ENCODE peak calls at places on chromosomes 13 and 19, in five cellular contexts. One of them, this sample, is unnamed.

GRCh38 chr13:35672611-35673010 is 196.1 kb upstream of the MAB21L1 start:
- DNase-seq in breast epithelium: no peak
- DNase-seq in foreskin keratinocyte: no peak
- DNase-seq in AG10803: peak; percentile 92
- DNase-seq in body of pancreas: no peak
- DNase-seq in this sample: no peak

GRCh38 chr19:16365300-16365996 is 40.8 kb downstream of the KLF2 start:
- DNase-seq in AG10803: no peak
- DNase-seq in breast epithelium: no peak
- DNase-seq in body of pancreas: no peak
- DNase-seq in foreskin keratinocyte: no peak
- DNase-seq in this sample: no peak

GRCh38 chr13:106493569-106493968 is 41.9 kb downstream of the EFNB2 start:
- DNase-seq in foreskin keratinocyte: no peak
- DNase-seq in body of pancreas: no peak
- DNase-seq in breast epithelium: no peak
- DNase-seq in AG10803: no peak
- DNase-seq in this sample: no peak

GRCh38 chr13:52348983-52349780 is 56.8 kb downstream of the THSD1 start:
- DNase-seq in body of pancreas: no peak
- DNase-seq in foreskin keratinocyte: peak; percentile 89
- DNase-seq in AG10803: peak; percentile 80
- DNase-seq in breast epithelium: no peak
- DNase-seq in this sample: no peak

GRCh38 chr13:113846639-113847318 is 17.1 kb downstream of the GAS6 start:
- DNase-seq in breast epithelium: no peak
- DNase-seq in AG10803: no peak
- DNase-seq in body of pancreas: peak; percentile 8
- DNase-seq in foreskin keratinocyte: no peak
- DNase-seq in this sample: peak; percentile 50

GRCh38 chr19:6753178-6754031 is 13.8 kb downstream of the SH2D3A start:
- DNase-seq in foreskin keratinocyte: peak; percentile 54
- DNase-seq in body of pancreas: peak; percentile 57
- DNase-seq in AG10803: peak; percentile 51
- DNase-seq in breast epithelium: no peak
- DNase-seq in this sample: peak; percentile 81

GRCh38 chr19:18287836-18288772 is 6.7 kb upstream of the JUND start:
- DNase-seq in foreskin keratinocyte: no peak
- DNase-seq in body of pancreas: no peak
- DNase-seq in breast epithelium: no peak
- DNase-seq in AG10803: no peak
- DNase-seq in this sample: no peak

GRCh38 chr19:35144600-35145436 is 1.8 kb downstream of the FXYD7 start:
- DNase-seq in breast epithelium: no peak
- DNase-seq in AG10803: no peak
- DNase-seq in body of pancreas: peak; percentile 31
- DNase-seq in foreskin keratinocyte: peak; percentile 72
- DNase-seq in this sample: peak; percentile 80

GRCh38 chr19:18401580-18402112 is 4.2 kb upstream of the LRRC25 start:
- DNase-seq in AG10803: peak; percentile 82
- DNase-seq in breast epithelium: no peak
- DNase-seq in body of pancreas: no peak
- DNase-seq in foreskin keratinocyte: no peak
- DNase-seq in this sample: no peak

GRCh38 chr13:98039964-98040363 is 86.5 kb downstream of the IPO5 start:
- DNase-seq in AG10803: no peak
- DNase-seq in breast epithelium: no peak
- DNase-seq in foreskin keratinocyte: no peak
- DNase-seq in body of pancreas: no peak
- DNase-seq in this sample: no peak

GRCh38 chr19:39927076-39927475 is 7.4 kb downstream of the FCGBP start:
- DNase-seq in body of pancreas: no peak
- DNase-seq in AG10803: no peak
- DNase-seq in foreskin keratinocyte: no peak
- DNase-seq in breast epithelium: no peak
- DNase-seq in this sample: no peak

DNA sequence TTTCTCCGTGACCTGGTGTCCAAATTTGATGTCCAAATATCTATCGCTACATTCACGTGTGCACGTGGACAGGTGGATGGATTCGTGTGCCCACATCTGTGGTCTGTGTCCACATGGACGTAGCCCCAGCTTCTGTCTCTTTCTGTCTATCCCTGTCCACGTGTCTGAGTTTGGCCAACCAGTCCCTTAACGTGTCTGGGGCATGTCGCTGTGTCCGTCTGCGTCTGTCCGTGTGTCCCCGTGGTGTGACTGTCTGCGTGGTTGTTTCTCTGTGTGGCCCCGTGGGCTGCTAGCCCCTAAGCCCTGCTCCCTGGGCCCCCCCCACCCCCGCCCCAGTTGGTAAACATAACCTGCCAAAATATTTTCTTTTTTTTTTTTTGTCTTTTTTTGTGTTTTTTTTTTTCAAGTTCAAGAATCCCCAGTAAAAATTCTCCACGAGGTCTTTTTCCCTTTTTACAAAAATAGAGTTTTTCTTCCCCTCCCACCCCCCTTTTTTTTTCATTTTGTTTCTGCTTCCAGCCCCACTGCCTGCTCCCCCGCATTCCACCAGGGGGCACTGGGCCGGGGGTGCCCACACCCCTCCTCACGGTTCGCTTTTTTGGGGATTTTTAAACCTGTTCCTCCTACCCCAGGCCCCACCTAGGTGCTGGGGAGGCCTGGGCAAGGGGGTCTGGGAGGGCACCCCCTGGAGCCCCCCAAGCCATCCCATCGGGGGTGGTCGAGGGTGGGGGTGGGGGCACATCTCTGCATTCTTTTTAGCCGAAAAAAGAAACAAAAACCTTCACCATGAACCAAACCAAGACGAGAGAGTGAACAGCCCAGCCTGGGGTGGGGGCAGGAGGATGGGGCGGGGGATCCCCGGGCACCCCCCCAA is 18.3 kb downstream of the PRKCSH start:
- DNase-seq in breast epithelium: no peak
- DNase-seq in AG10803: no peak
- DNase-seq in body of pancreas: no peak
- DNase-seq in foreskin keratinocyte: no peak
- DNase-seq in this sample: no peak
- TF ChIP-seq CTCF in breast epithelium: no peak
- TF ChIP-seq CTCF in AG10803: peak; percentile 31
- TF ChIP-seq CTCF in body of pancreas: no peak
- TF ChIP-seq CTCF in foreskin keratinocyte: peak; percentile 40
- TF ChIP-seq CTCF in this sample: peak; percentile 69

DNA sequence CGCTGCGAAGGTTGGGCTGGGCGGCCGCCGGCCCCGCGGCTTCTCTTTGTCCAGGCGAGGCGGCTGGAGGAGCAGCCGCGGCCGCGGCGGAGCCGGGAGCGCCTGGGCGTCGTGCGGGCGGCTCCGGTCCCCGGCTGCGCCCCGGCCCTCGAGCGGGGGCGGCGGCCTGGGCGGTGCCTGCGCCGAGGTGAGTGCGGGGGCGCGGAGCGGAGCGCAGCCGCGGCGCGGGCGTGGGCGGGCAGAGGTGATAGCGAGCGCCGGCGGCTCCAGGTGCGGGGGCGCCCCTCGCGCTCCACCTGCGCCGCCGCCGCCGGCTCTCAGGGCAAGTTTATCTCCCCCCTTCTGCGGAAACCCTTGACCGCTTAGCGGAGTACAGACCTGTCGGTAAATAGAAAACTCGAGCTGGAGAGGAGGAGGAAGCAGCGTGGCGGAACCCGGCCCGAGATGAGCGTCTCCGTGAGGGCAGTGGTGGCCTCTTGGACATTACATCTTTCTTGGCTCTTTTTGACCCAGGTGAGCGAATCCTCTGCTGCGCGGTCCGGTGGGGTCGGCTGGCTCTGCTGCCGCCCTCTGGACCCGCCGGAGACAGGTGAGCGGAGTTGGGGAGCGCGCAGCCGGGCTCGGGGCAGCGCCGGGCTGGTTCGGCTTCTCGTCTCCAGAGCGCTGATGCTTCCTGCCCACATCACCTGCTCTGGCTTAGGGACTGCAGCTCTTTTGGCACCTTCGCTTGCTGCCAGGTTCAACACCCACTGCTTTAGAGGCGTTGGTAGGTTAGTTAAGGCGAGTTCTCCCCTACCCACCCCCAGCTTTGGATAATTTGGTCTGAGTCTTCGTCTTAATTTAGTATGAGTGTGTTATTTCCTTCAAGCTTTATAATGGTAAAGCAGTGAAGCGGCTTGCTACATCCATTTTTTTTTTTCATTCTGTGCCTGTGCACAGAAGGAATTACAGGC is at the start of gene MTUS2:
- DNase-seq in AG10803: no peak
- DNase-seq in body of pancreas: no peak
- DNase-seq in foreskin keratinocyte: no peak
- DNase-seq in breast epithelium: no peak
- DNase-seq in this sample: no peak
- TF ChIP-seq CTCF in AG10803: no peak
- TF ChIP-seq CTCF in body of pancreas: no peak
- TF ChIP-seq CTCF in foreskin keratinocyte: no peak
- TF ChIP-seq CTCF in breast epithelium: no peak
- TF ChIP-seq CTCF in this sample: no peak

DNA sequence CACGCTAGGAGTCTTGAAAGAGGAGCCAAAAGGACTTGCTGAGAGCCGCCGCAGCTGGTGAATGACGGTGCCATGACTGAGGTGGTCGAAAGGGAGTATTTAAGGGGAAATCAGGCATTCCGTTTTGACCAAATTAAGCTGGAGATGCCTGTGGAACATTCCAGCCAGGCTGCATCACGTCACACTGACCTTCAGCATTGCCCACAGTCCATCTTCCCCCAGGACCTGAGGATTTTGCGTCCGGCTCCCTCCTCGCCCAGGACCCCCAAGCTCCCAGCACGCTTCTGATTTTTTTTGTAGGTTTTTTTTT is 12.0 kb downstream of the CYTH2 start:
- DNase-seq in AG10803: peak; percentile 64
- DNase-seq in foreskin keratinocyte: no peak
- DNase-seq in breast epithelium: no peak
- DNase-seq in body of pancreas: no peak
- DNase-seq in this sample: no peak
- TF ChIP-seq CTCF in AG10803: no peak
- TF ChIP-seq CTCF in foreskin keratinocyte: no peak
- TF ChIP-seq CTCF in breast epithelium: no peak
- TF ChIP-seq CTCF in body of pancreas: no peak
- TF ChIP-seq CTCF in this sample: no peak

DNA sequence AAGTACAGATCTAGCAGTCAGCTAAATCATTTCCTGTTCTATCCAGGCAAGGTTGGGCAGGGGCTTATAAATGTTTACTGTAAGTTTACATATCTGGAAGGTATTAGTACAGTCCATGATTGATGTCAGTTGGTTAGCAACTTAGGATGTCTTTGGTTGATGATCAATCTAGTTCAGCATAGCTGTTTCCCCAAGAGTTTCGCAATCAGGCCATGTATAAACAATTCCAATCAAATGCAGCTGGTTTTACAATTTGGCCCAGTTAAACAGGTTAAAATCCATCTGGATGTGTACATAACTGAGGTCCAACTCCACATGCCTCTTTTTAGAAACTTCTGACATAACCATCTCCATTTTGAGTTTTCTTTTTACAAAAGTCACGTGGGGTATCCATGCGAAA is 6.9 kb downstream of the ZNF221 start:
- DNase-seq in AG10803: peak; percentile 94
- DNase-seq in foreskin keratinocyte: no peak
- DNase-seq in body of pancreas: no peak
- DNase-seq in breast epithelium: no peak
- DNase-seq in this sample: no peak
- TF ChIP-seq CTCF in AG10803: no peak
- TF ChIP-seq CTCF in foreskin keratinocyte: no peak
- TF ChIP-seq CTCF in body of pancreas: no peak
- TF ChIP-seq CTCF in breast epithelium: no peak
- TF ChIP-seq CTCF in this sample: no peak

DNA sequence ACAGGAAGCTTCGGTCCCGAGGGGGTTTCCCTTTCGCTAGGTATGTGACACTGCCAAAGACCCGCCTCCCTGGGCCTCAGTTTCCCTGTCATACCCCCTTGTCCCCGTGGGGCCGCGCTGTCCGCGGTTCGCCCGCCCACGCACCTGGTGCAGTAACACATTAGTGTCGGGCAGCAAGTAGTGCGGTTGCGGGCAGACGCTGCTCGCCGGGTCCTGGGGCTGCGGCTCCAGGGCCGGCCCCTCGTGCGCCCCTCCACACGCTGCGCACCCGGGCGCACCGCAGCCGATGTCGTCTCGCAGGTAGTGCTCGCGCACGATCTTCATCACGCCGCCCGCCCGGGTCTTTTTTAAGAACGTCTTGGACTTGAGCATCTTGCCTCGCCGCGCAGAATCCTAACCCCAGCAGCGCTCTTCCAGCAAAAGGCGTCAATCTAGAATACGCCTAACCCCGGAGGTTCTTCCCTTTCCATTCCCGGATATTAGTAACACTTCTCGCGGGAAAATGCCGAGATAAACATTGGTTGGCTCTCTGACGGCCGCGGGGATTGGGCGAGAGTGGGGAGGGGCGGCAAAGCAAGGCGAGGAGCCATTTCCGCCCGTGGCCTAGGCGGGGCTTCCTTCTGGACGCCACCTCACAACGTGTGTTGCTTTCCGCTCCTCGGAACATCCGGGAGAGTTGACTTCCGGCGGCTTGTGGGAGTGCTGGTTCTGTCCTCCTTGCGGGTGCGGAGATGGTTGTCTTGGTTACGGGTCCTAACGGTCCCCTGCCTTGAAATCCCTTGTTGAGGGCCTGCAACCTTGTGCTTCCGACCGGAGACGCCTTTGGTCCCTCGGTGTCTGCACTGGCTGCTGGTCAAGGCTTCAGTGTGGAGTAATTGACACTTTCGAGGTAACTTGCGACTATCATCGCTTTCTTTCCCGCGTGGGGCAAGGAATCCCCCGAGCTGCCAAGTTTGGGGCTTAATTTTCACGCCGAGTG is at the start of the genes DIS3 and PIBF1:
- DNase-seq in AG10803: peak; percentile 97
- DNase-seq in foreskin keratinocyte: peak; percentile 96
- DNase-seq in breast epithelium: peak; percentile 96
- DNase-seq in body of pancreas: peak; percentile 97
- DNase-seq in this sample: peak; percentile 98
- TF ChIP-seq CTCF in AG10803: peak; percentile 6
- TF ChIP-seq CTCF in foreskin keratinocyte: no peak
- TF ChIP-seq CTCF in breast epithelium: no peak
- TF ChIP-seq CTCF in body of pancreas: no peak
- TF ChIP-seq CTCF in this sample: peak; percentile 38

This sample was measured in type B pancreatic cell.